ENCODE peak calls at places on chromosome 2, in four cellular contexts. R is stimulated activated CD8-positive, alpha-beta memory T cell treated with anti-CD3 and anti-CD28 coated beads, Interleukin-4, amount 100 ng/mL, for 1 hour; D is T1000; Z is LoVo. E is an unnamed sample.

GRCh38 chr2:8487461-8487932 is 194.4 kb upstream of the ID2 start:
- DNase-seq in D (no peak), Z (no peak), R (no peak), E (no peak)

GRCh38 chr2:239644016-239644415 is 243.2 kb upstream of the HDAC4 start:
- DNase-seq in R (no peak), Z (no peak), D (no peak), E (no peak)

GRCh38 chr2:12884713-12885282 is 168.1 kb downstream of the TRIB2 start:
- DNase-seq in D (peak; percentile 26), R (no peak), Z (no peak), E (no peak)

GRCh38 chr2:236636261-236636660 is 66.6 kb downstream of the ACKR3 start:
- DNase-seq in R (no peak), Z (no peak), D (no peak), E (no peak)

GRCh38 chr2:55144922-55145820 is 86.9 kb downstream of the CLHC1 start:
- DNase-seq in Z (no peak), R (no peak), D (no peak), E (no peak)

GRCh38 chr2:225182126-225182525 is 139.9 kb upstream of the DOCK10 start:
- DNase-seq in R (no peak), Z (no peak), D (no peak), E (no peak)

GRCh38 chr2:231391981-231392380 is 3.5 kb upstream of the B3GNT7 start:
- DNase-seq in Z (no peak), D (no peak), R (no peak), E (no peak)

GRCh38 chr2:15142069-15142689 is 419.0 kb downstream of the NBAS start:
- DNase-seq in D (no peak), Z (no peak), R (no peak), E (no peak)

E was measured in natural killer cell treated with Interleukin-12 subunit alpha and Interleukin-12 subunit beta and Interleukin-15 and Interleukin-18, amount 100 ng/mL, for 72 hours.